ENCODE peak calls at places on chromosomes 1 and 21, in four cellular contexts. B is activated gamma-delta T cell treated with Interleukin-2 at 50 U/mL for 16 hours, Q is GM04504, W is Calu3. O is an unnamed sample.

GRCh38 chr1:162388083-162388594 is 6.6 kb downstream of the C1orf226 start:
- DNase-seq in B (no peak), Q (no peak), W (no peak), O (no peak)

GRCh38 chr21:35663856-35664606 is 396.3 kb downstream of the SETD4 start:
- DNase-seq in B (no peak), Q (no peak), W (no peak), O (no peak)

GRCh38 chr1:109931189-109931672 is 20.6 kb downstream of the CSF1 start:
- DNase-seq in B (no peak), Q (no peak), W (peak; percentile 83), O (no peak)

GRCh38 chr1:6731905-6732304 is 30.3 kb upstream of the DNAJC11 start:
- DNase-seq in B (no peak), Q (no peak), W (no peak), O (no peak)

GRCh38 chr1:185244015-185244747 is 72.9 kb downstream of the IVNS1ABP start:
- DNase-seq in B (peak; percentile 35), Q (peak; percentile 29), W (peak; percentile 3), O (peak; percentile 47)

GRCh38 chr1:88001460-88001859 is 672.8 kb downstream of the LMO4 start:
- DNase-seq in B (no peak), Q (peak; percentile 3), W (no peak), O (peak; percentile 51)

GRCh38 chr1:14570514-14570913 is 28.0 kb upstream of the KAZN start:
- DNase-seq in B (no peak), Q (peak; percentile 23), W (no peak), O (peak; percentile 56)

GRCh38 chr1:202880961-202881460 is 7.9 kb downstream of the RABIF start:
- DNase-seq in B (no peak), Q (no peak), W (no peak), O (no peak)

GRCh38 chr1:202063093-202063492 is 52.7 kb downstream of the ELF3 start:
- DNase-seq in B (no peak), Q (no peak), W (no peak), O (no peak)